ENCODE peak calls at places on chromosomes 4 and X, in eight cellular contexts. One of them, this sample, is unnamed.

GRCh38 chrX:24149346-24150050 is at the start of gene ZFX:
- DNase-seq in NCI-H526 treated with DMSO at 0.1 percent for 48 hours: peak
- DNase-seq in D341Med: peak
- DNase-seq in AG08395: peak
- DNase-seq in T-helper 2 cell: peak
- DNase-seq in AG10803: peak
- DNase-seq in nucleus accumbens: peak
- DNase-seq in stimulated activated CD8-positive, alpha-beta memory T cell treated with anti-CD3 and anti-CD28 coated beads, Interleukin-7, amount 100 ng/mL, for 24 hours: peak
- DNase-seq in this sample: peak

GRCh38 chr4:43132010-43132582 is 239.6 kb downstream of the GRXCR1 start:
- DNase-seq in D341Med: peak
- DNase-seq in nucleus accumbens: peak
- DNase-seq in AG08395: peak
- DNase-seq in NCI-H526 treated with DMSO at 0.1 percent for 48 hours: peak
- DNase-seq in stimulated activated CD8-positive, alpha-beta memory T cell treated with anti-CD3 and anti-CD28 coated beads, Interleukin-7, amount 100 ng/mL, for 24 hours: peak
- DNase-seq in AG10803: peak
- DNase-seq in T-helper 2 cell: no peak
- DNase-seq in this sample: peak

GRCh38 chr4:115028682-115029385 is 84.6 kb downstream of the NDST4 start:
- DNase-seq in NCI-H526 treated with DMSO at 0.1 percent for 48 hours: no peak
- DNase-seq in D341Med: no peak
- DNase-seq in AG08395: no peak
- DNase-seq in AG10803: no peak
- DNase-seq in T-helper 2 cell: no peak
- DNase-seq in stimulated activated CD8-positive, alpha-beta memory T cell treated with anti-CD3 and anti-CD28 coated beads, Interleukin-7, amount 100 ng/mL, for 24 hours: no peak
- DNase-seq in nucleus accumbens: no peak
- DNase-seq in this sample: no peak

GRCh38 chrX:17052210-17052609 is 105.8 kb downstream of the REPS2 start:
- DNase-seq in T-helper 2 cell: no peak
- DNase-seq in nucleus accumbens: no peak
- DNase-seq in stimulated activated CD8-positive, alpha-beta memory T cell treated with anti-CD3 and anti-CD28 coated beads, Interleukin-7, amount 100 ng/mL, for 24 hours: no peak
- DNase-seq in AG10803: peak
- DNase-seq in AG08395: no peak
- DNase-seq in NCI-H526 treated with DMSO at 0.1 percent for 48 hours: no peak
- DNase-seq in D341Med: no peak
- DNase-seq in this sample: no peak

GRCh38 chr4:36385951-36386561 is 104.6 kb downstream of the DTHD1 start:
- DNase-seq in T-helper 2 cell: no peak
- DNase-seq in stimulated activated CD8-positive, alpha-beta memory T cell treated with anti-CD3 and anti-CD28 coated beads, Interleukin-7, amount 100 ng/mL, for 24 hours: no peak
- DNase-seq in D341Med: no peak
- DNase-seq in NCI-H526 treated with DMSO at 0.1 percent for 48 hours: no peak
- DNase-seq in AG08395: no peak
- DNase-seq in nucleus accumbens: no peak
- DNase-seq in AG10803: no peak
- DNase-seq in this sample: no peak

GRCh38 chr4:128660361-128660964 is 149.0 kb upstream of the JADE1 start:
- DNase-seq in NCI-H526 treated with DMSO at 0.1 percent for 48 hours: no peak
- DNase-seq in D341Med: no peak
- DNase-seq in stimulated activated CD8-positive, alpha-beta memory T cell treated with anti-CD3 and anti-CD28 coated beads, Interleukin-7, amount 100 ng/mL, for 24 hours: no peak
- DNase-seq in AG10803: peak
- DNase-seq in T-helper 2 cell: no peak
- DNase-seq in nucleus accumbens: no peak
- DNase-seq in AG08395: peak
- DNase-seq in this sample: no peak

GRCh38 chr4:184286346-184286745 is 68.7 kb upstream of the ENPP6 start:
- DNase-seq in AG10803: peak
- DNase-seq in stimulated activated CD8-positive, alpha-beta memory T cell treated with anti-CD3 and anti-CD28 coated beads, Interleukin-7, amount 100 ng/mL, for 24 hours: no peak
- DNase-seq in nucleus accumbens: no peak
- DNase-seq in AG08395: peak
- DNase-seq in D341Med: no peak
- DNase-seq in NCI-H526 treated with DMSO at 0.1 percent for 48 hours: no peak
- DNase-seq in T-helper 2 cell: no peak
- DNase-seq in this sample: no peak

GRCh38 chrX:25028726-25029125 is 13.0 kb upstream of the ARX start:
- DNase-seq in D341Med: no peak
- DNase-seq in stimulated activated CD8-positive, alpha-beta memory T cell treated with anti-CD3 and anti-CD28 coated beads, Interleukin-7, amount 100 ng/mL, for 24 hours: no peak
- DNase-seq in NCI-H526 treated with DMSO at 0.1 percent for 48 hours: no peak
- DNase-seq in AG08395: peak
- DNase-seq in nucleus accumbens: no peak
- DNase-seq in T-helper 2 cell: no peak
- DNase-seq in AG10803: peak
- DNase-seq in this sample: no peak

GRCh38 chr4:93313207-93313606 is 515.3 kb upstream of the ATOH1 start:
- DNase-seq in NCI-H526 treated with DMSO at 0.1 percent for 48 hours: no peak
- DNase-seq in stimulated activated CD8-positive, alpha-beta memory T cell treated with anti-CD3 and anti-CD28 coated beads, Interleukin-7, amount 100 ng/mL, for 24 hours: no peak
- DNase-seq in D341Med: no peak
- DNase-seq in AG10803: no peak
- DNase-seq in nucleus accumbens: no peak
- DNase-seq in T-helper 2 cell: no peak
- DNase-seq in AG08395: no peak
- DNase-seq in this sample: no peak

GRCh38 chr4:7767526-7767925 is 172.1 kb downstream of the AFAP1 start:
- DNase-seq in AG08395: no peak
- DNase-seq in AG10803: no peak
- DNase-seq in stimulated activated CD8-positive, alpha-beta memory T cell treated with anti-CD3 and anti-CD28 coated beads, Interleukin-7, amount 100 ng/mL, for 24 hours: no peak
- DNase-seq in NCI-H526 treated with DMSO at 0.1 percent for 48 hours: no peak
- DNase-seq in nucleus accumbens: no peak
- DNase-seq in T-helper 2 cell: no peak
- DNase-seq in D341Med: no peak
- DNase-seq in this sample: no peak

GRCh38 chr4:167428172-167428571 is 193.9 kb upstream of the SPOCK3 start:
- DNase-seq in stimulated activated CD8-positive, alpha-beta memory T cell treated with anti-CD3 and anti-CD28 coated beads, Interleukin-7, amount 100 ng/mL, for 24 hours: no peak
- DNase-seq in AG08395: no peak
- DNase-seq in T-helper 2 cell: no peak
- DNase-seq in AG10803: no peak
- DNase-seq in nucleus accumbens: no peak
- DNase-seq in D341Med: peak
- DNase-seq in NCI-H526 treated with DMSO at 0.1 percent for 48 hours: peak
- DNase-seq in this sample: no peak

GRCh38 chr4:183828125-183828524 is 77.0 kb upstream of the STOX2 start:
- DNase-seq in NCI-H526 treated with DMSO at 0.1 percent for 48 hours: no peak
- DNase-seq in stimulated activated CD8-positive, alpha-beta memory T cell treated with anti-CD3 and anti-CD28 coated beads, Interleukin-7, amount 100 ng/mL, for 24 hours: no peak
- DNase-seq in D341Med: no peak
- DNase-seq in AG08395: no peak
- DNase-seq in nucleus accumbens: no peak
- DNase-seq in T-helper 2 cell: no peak
- DNase-seq in AG10803: no peak
- DNase-seq in this sample: no peak

This sample was measured in caudate nucleus.